ENCODE peak calls at places on chromosomes 16 and 17, in ten cellular contexts. One of them, this sample, is unnamed.

GRCh38 chr17:3485481-3486068 is 9.8 kb downstream of the ASPA start:
- DNase-seq in ovary: no peak
- DNase-seq in heart left ventricle: no peak
- DNase-seq in stomach: no peak
- DNase-seq in prostate gland: no peak
- DNase-seq in vagina: no peak
- DNase-seq in tibial nerve: no peak
- DNase-seq in thyroid gland: no peak
- DNase-seq in spleen: no peak
- DNase-seq in H1: no peak
- DNase-seq in this sample: peak

GRCh38 chr17:32693135-32693897 is 183.6 kb downstream of the MYO1D start:
- DNase-seq in ovary: no peak
- DNase-seq in heart left ventricle: no peak
- DNase-seq in stomach: no peak
- DNase-seq in prostate gland: no peak
- DNase-seq in vagina: no peak
- DNase-seq in tibial nerve: no peak
- DNase-seq in thyroid gland: no peak
- DNase-seq in spleen: no peak
- DNase-seq in H1: no peak
- DNase-seq in this sample: no peak

GRCh38 chr17:75980188-75981018 is 1.4 kb downstream of the TEN1 start:
- DNase-seq in ovary: no peak
- DNase-seq in heart left ventricle: no peak
- DNase-seq in stomach: no peak
- DNase-seq in prostate gland: no peak
- DNase-seq in vagina: no peak
- DNase-seq in tibial nerve: no peak
- DNase-seq in thyroid gland: peak
- DNase-seq in spleen: no peak
- DNase-seq in H1: no peak
- DNase-seq in this sample: no peak

GRCh38 chr16:85752511-85753420 is 1.9 kb upstream of the C16orf74 start:
- DNase-seq in ovary: peak
- DNase-seq in heart left ventricle: no peak
- DNase-seq in stomach: peak
- DNase-seq in prostate gland: peak
- DNase-seq in vagina: no peak
- DNase-seq in tibial nerve: no peak
- DNase-seq in thyroid gland: no peak
- DNase-seq in spleen: no peak
- DNase-seq in H1: no peak
- DNase-seq in this sample: peak

GRCh38 chr17:39150795-39151679 is at the start of gene PLXDC1:
- DNase-seq in ovary: no peak
- DNase-seq in heart left ventricle: no peak
- DNase-seq in stomach: no peak
- DNase-seq in prostate gland: no peak
- DNase-seq in vagina: no peak
- DNase-seq in tibial nerve: no peak
- DNase-seq in thyroid gland: no peak
- DNase-seq in spleen: peak
- DNase-seq in H1: no peak
- DNase-seq in this sample: no peak

GRCh38 chr16:1503110-1503955 is 10.2 kb downstream of the TELO2 start:
- DNase-seq in ovary: no peak
- DNase-seq in heart left ventricle: no peak
- DNase-seq in stomach: no peak
- DNase-seq in prostate gland: no peak
- DNase-seq in vagina: no peak
- DNase-seq in tibial nerve: no peak
- DNase-seq in thyroid gland: no peak
- DNase-seq in spleen: no peak
- DNase-seq in H1: no peak
- DNase-seq in this sample: no peak

GRCh38 chr17:28760987-28761562 is 17.3 kb downstream of the TRAF4 start:
- DNase-seq in ovary: no peak
- DNase-seq in heart left ventricle: peak
- DNase-seq in stomach: peak
- DNase-seq in prostate gland: peak
- DNase-seq in vagina: no peak
- DNase-seq in tibial nerve: no peak
- DNase-seq in thyroid gland: peak
- DNase-seq in spleen: peak
- DNase-seq in H1: no peak
- DNase-seq in this sample: peak

GRCh38 chr16:86824751-86825310 is 246.5 kb downstream of the FOXL1 start:
- DNase-seq in ovary: no peak
- DNase-seq in heart left ventricle: no peak
- DNase-seq in stomach: no peak
- DNase-seq in prostate gland: no peak
- DNase-seq in vagina: no peak
- DNase-seq in tibial nerve: no peak
- DNase-seq in thyroid gland: no peak
- DNase-seq in spleen: peak
- DNase-seq in H1: no peak
- DNase-seq in this sample: no peak

GRCh38 chr17:57985675-57985974 is 2.4 kb downstream of the VEZF1 start:
- DNase-seq in ovary: no peak
- DNase-seq in heart left ventricle: no peak
- DNase-seq in stomach: no peak
- DNase-seq in prostate gland: no peak
- DNase-seq in vagina: no peak
- DNase-seq in tibial nerve: no peak
- DNase-seq in thyroid gland: no peak
- DNase-seq in spleen: no peak
- DNase-seq in H1: no peak
- DNase-seq in this sample: no peak

GRCh38 chr17:57989011-57989345 is 924 bp upstream of the VEZF1 start:
- DNase-seq in ovary: peak
- DNase-seq in heart left ventricle: peak
- DNase-seq in stomach: peak
- DNase-seq in prostate gland: no peak
- DNase-seq in vagina: no peak
- DNase-seq in tibial nerve: no peak
- DNase-seq in thyroid gland: peak
- DNase-seq in spleen: no peak
- DNase-seq in H1: no peak
- DNase-seq in this sample: peak

GRCh38 chr17:57986841-57987581 is 1.0 kb downstream of the VEZF1 start:
- DNase-seq in ovary: peak
- DNase-seq in heart left ventricle: peak
- DNase-seq in stomach: peak
- DNase-seq in prostate gland: peak
- DNase-seq in vagina: no peak
- DNase-seq in tibial nerve: no peak
- DNase-seq in thyroid gland: peak
- DNase-seq in spleen: peak
- DNase-seq in H1: no peak
- DNase-seq in this sample: peak

GRCh38 chr17:57988301-57989010 is 402 bp upstream of the VEZF1 start:
- DNase-seq in ovary: peak
- DNase-seq in heart left ventricle: peak
- DNase-seq in stomach: peak
- DNase-seq in prostate gland: peak
- DNase-seq in vagina: no peak
- DNase-seq in tibial nerve: peak
- DNase-seq in thyroid gland: peak
- DNase-seq in spleen: peak
- DNase-seq in H1: no peak
- DNase-seq in this sample: peak

GRCh38 chr17:57987582-57988300 is at the start of gene VEZF1:
- DNase-seq in ovary: peak
- DNase-seq in heart left ventricle: peak
- DNase-seq in stomach: peak
- DNase-seq in prostate gland: peak
- DNase-seq in vagina: no peak
- DNase-seq in tibial nerve: peak
- DNase-seq in thyroid gland: peak
- DNase-seq in spleen: peak
- DNase-seq in H1: no peak
- DNase-seq in this sample: peak
- TF ChIP-seq POLR2A in ovary: peak
- TF ChIP-seq POLR2A in heart left ventricle: peak
- TF ChIP-seq POLR2A in stomach: no peak
- TF ChIP-seq POLR2A in prostate gland: peak
- TF ChIP-seq POLR2A in vagina: peak
- TF ChIP-seq POLR2A in tibial nerve: peak
- TF ChIP-seq POLR2A in thyroid gland: no peak
- TF ChIP-seq POLR2A in spleen: no peak
- TF ChIP-seq POLR2A in H1: no peak
- TF ChIP-seq POLR2A in this sample: no peak

GRCh38 chr16:29646947-29647346 is 16.1 kb upstream of the SPN start:
- DNase-seq in ovary: no peak
- DNase-seq in heart left ventricle: no peak
- DNase-seq in stomach: no peak
- DNase-seq in prostate gland: no peak
- DNase-seq in vagina: no peak
- DNase-seq in tibial nerve: no peak
- DNase-seq in thyroid gland: no peak
- DNase-seq in spleen: no peak
- DNase-seq in H1: no peak
- DNase-seq in this sample: no peak

GRCh38 chr16:29644338-29644857 is 18.6 kb upstream of the SPN start:
- DNase-seq in ovary: no peak
- DNase-seq in heart left ventricle: no peak
- DNase-seq in stomach: no peak
- DNase-seq in prostate gland: no peak
- DNase-seq in vagina: no peak
- DNase-seq in tibial nerve: no peak
- DNase-seq in thyroid gland: no peak
- DNase-seq in spleen: no peak
- DNase-seq in H1: no peak
- DNase-seq in this sample: no peak

GRCh38 chr16:29644973-29645698 is 17.9 kb upstream of the SPN start:
- DNase-seq in ovary: no peak
- DNase-seq in heart left ventricle: no peak
- DNase-seq in stomach: no peak
- DNase-seq in prostate gland: no peak
- DNase-seq in vagina: no peak
- DNase-seq in tibial nerve: no peak
- DNase-seq in thyroid gland: no peak
- DNase-seq in spleen: no peak
- DNase-seq in H1: no peak
- DNase-seq in this sample: no peak

GRCh38 chr16:29649560-29650494 is 13.2 kb upstream of the SPN start:
- DNase-seq in ovary: no peak
- DNase-seq in heart left ventricle: no peak
- DNase-seq in stomach: no peak
- DNase-seq in prostate gland: no peak
- DNase-seq in vagina: no peak
- DNase-seq in tibial nerve: no peak
- DNase-seq in thyroid gland: peak
- DNase-seq in spleen: no peak
- DNase-seq in H1: no peak
- DNase-seq in this sample: no peak

GRCh38 chr16:29645699-29646187 is 17.3 kb upstream of the SPN start:
- DNase-seq in ovary: no peak
- DNase-seq in heart left ventricle: no peak
- DNase-seq in stomach: no peak
- DNase-seq in prostate gland: no peak
- DNase-seq in vagina: no peak
- DNase-seq in tibial nerve: no peak
- DNase-seq in thyroid gland: no peak
- DNase-seq in spleen: no peak
- DNase-seq in H1: no peak
- DNase-seq in this sample: no peak
- H3K27ac ChIP-seq in ovary: no peak
- H3K27ac ChIP-seq in heart left ventricle: no peak
- H3K27ac ChIP-seq in stomach: no peak
- H3K27ac ChIP-seq in prostate gland: no peak
- H3K27ac ChIP-seq in vagina: no peak
- H3K27ac ChIP-seq in tibial nerve: no peak
- H3K27ac ChIP-seq in thyroid gland: no peak
- H3K27ac ChIP-seq in spleen: no peak
- H3K27ac ChIP-seq in H1: no peak
- H3K27ac ChIP-seq in this sample: no peak

GRCh38 chr16:67945392-67945933 is 1.5 kb upstream of the LCAT start:
- DNase-seq in ovary: no peak
- DNase-seq in heart left ventricle: no peak
- DNase-seq in stomach: no peak
- DNase-seq in prostate gland: no peak
- DNase-seq in vagina: no peak
- DNase-seq in tibial nerve: no peak
- DNase-seq in thyroid gland: no peak
- DNase-seq in spleen: no peak
- DNase-seq in H1: no peak
- DNase-seq in this sample: no peak

GRCh38 chr16:67943256-67943618 is 683 bp downstream of the LCAT start:
- DNase-seq in ovary: peak
- DNase-seq in heart left ventricle: no peak
- DNase-seq in stomach: no peak
- DNase-seq in prostate gland: no peak
- DNase-seq in vagina: no peak
- DNase-seq in tibial nerve: no peak
- DNase-seq in thyroid gland: no peak
- DNase-seq in spleen: no peak
- DNase-seq in H1: no peak
- DNase-seq in this sample: no peak

GRCh38 chr16:67944690-67945391 is 921 bp upstream of the LCAT start:
- DNase-seq in ovary: peak
- DNase-seq in heart left ventricle: no peak
- DNase-seq in stomach: no peak
- DNase-seq in prostate gland: no peak
- DNase-seq in vagina: no peak
- DNase-seq in tibial nerve: no peak
- DNase-seq in thyroid gland: no peak
- DNase-seq in spleen: no peak
- DNase-seq in H1: no peak
- DNase-seq in this sample: no peak

GRCh38 chr16:67942510-67943255 is 1.2 kb downstream of the LCAT start:
- DNase-seq in ovary: peak
- DNase-seq in heart left ventricle: no peak
- DNase-seq in stomach: no peak
- DNase-seq in prostate gland: no peak
- DNase-seq in vagina: no peak
- DNase-seq in tibial nerve: no peak
- DNase-seq in thyroid gland: peak
- DNase-seq in spleen: no peak
- DNase-seq in H1: no peak
- DNase-seq in this sample: no peak

DNA sequence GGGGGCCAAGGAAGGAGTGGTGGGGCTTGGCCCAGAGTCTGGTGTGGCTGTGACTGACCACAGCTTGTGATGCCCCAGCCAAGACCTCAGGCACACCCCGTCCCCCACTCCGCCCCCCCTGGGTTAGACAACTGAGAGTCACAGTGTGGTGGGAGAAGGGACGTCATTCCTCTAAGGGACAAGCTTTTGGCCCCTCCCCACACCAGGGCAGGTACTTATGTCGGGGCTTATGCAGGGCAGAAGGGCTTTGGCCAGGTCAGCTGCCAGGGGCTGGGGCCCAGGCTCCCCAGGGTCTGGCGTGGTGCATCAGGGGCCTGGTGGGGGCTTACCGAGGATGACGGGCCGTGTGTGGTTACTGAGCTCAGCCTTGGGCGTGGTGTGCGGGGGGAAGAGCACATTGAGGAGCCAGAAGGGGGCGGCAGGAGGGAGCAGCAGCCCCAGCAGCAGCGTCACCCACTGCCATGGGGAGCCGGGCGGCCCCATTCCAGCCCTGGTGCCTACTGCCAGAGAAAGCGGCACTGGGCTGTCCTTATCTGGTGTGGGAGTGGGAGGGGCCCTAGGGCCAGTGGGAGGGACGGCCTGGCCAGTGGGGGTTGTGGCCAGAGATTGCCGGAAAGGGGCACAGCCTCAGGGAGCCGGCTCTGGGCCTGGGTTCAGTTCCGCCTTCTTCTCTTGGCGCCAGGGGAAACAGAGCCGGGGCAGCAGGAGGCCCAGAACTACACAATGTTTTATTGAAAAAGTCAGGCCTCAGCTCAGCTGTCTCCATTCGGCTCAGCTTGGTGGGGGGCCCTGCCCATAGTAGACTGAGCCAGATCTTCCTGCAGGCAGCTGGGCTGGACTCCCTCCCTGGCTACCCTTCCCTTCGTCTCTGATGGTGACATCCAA is at the start of gene LCAT:
- DNase-seq in ovary: peak
- DNase-seq in heart left ventricle: peak
- DNase-seq in stomach: peak
- DNase-seq in prostate gland: no peak
- DNase-seq in vagina: no peak
- DNase-seq in tibial nerve: peak
- DNase-seq in thyroid gland: no peak
- DNase-seq in spleen: no peak
- DNase-seq in H1: no peak
- DNase-seq in this sample: no peak
- TF ChIP-seq POLR2A in ovary: no peak
- TF ChIP-seq POLR2A in heart left ventricle: peak
- TF ChIP-seq POLR2A in stomach: no peak
- TF ChIP-seq POLR2A in prostate gland: no peak
- TF ChIP-seq POLR2A in vagina: no peak
- TF ChIP-seq POLR2A in tibial nerve: peak
- TF ChIP-seq POLR2A in thyroid gland: no peak
- TF ChIP-seq POLR2A in spleen: no peak
- TF ChIP-seq POLR2A in H1: no peak
- TF ChIP-seq POLR2A in this sample: no peak

DNA sequence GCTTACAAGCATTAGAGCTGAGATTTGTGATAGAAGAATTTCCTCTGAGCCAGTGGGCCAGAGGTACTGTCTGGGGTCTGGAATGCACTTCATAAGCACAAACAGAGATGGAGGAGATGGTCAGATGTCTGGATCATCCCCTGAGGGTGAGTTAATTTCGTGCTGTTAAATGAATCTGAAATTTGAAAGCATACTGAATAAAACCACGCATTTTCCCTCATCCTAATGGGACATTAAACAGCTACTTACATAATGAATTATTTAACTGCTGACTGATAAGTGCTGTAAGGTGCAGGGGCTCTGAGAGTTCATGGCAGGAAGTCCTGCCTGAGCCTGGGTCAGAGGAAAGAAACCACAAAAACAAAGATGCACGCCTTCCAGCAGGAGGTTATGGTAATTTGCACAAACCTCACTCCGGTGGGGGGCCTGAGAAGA is 136.3 kb upstream of the XYLT1 start:
- DNase-seq in ovary: no peak
- DNase-seq in heart left ventricle: no peak
- DNase-seq in stomach: no peak
- DNase-seq in prostate gland: no peak
- DNase-seq in vagina: no peak
- DNase-seq in tibial nerve: no peak
- DNase-seq in thyroid gland: no peak
- DNase-seq in spleen: no peak
- DNase-seq in H1: no peak
- DNase-seq in this sample: no peak
- H3K27ac ChIP-seq in ovary: no peak
- H3K27ac ChIP-seq in heart left ventricle: no peak
- H3K27ac ChIP-seq in stomach: no peak
- H3K27ac ChIP-seq in prostate gland: no peak
- H3K27ac ChIP-seq in vagina: no peak
- H3K27ac ChIP-seq in tibial nerve: no peak
- H3K27ac ChIP-seq in thyroid gland: no peak
- H3K27ac ChIP-seq in spleen: no peak
- H3K27ac ChIP-seq in H1: no peak
- H3K27ac ChIP-seq in this sample: no peak

This sample was measured in body of pancreas.